ENCODE peak calls at places on chromosome 3, in nine cellular contexts. O, E, S, R, M, I, A, N and Z are unnamed samples.

GRCh38 chr3:57292895-57293526 is 526 bp upstream of the ASB14 start:
- DNase-seq in O (no peak), E (no peak), S (no peak), R (no peak), M (no peak), I (no peak), A (no peak), N (no peak), Z (no peak)

GRCh38 chr3:193452338-193452737 is 73.8 kb upstream of the ATP13A5 start:
- DNase-seq in O (no peak), E (no peak), S (no peak), R (no peak), M (no peak), I (no peak), A (no peak), N (no peak), Z (no peak)

GRCh38 chr3:39132096-39133092 is 21.0 kb downstream of the CSRNP1 start:
- DNase-seq in O (no peak), E (no peak), S (no peak), R (peak; percentile 33), M (no peak), I (no peak), A (no peak), N (no peak), Z (no peak)

GRCh38 chr3:196559826-196560225 is 8.5 kb downstream of the WDR53 start:
- DNase-seq in O (no peak), E (no peak), S (no peak), R (no peak), M (no peak), I (no peak), A (no peak), N (no peak), Z (no peak)

GRCh38 chr3:12708584-12709192 is 44.8 kb upstream of the RAF1 start:
- DNase-seq in O (no peak), E (no peak), S (no peak), R (peak; percentile 34), M (no peak), I (peak; percentile 94), A (peak; percentile 35), N (no peak), Z (peak; percentile 34)

GRCh38 chr3:52403271-52403841 is 41.5 kb downstream of the SEMA3G start:
- DNase-seq in O (no peak), E (no peak), S (no peak), R (no peak), M (peak; percentile 54), I (no peak), A (no peak), N (no peak), Z (no peak)

GRCh38 chr3:46368569-46368968 is 2.2 kb upstream of the CCR5 start:
- DNase-seq in O (peak; percentile 57), E (peak; percentile 70), S (peak; percentile 41), R (peak; percentile 51), M (peak; percentile 78), I (no peak), A (peak; percentile 22), N (peak; percentile 59), Z (peak; percentile 41)

GRCh38 chr3:114809668-114810413 is 337.2 kb downstream of the ZBTB20 start:
- DNase-seq in O (no peak), E (peak; percentile 79), S (peak; percentile 59), R (no peak), M (no peak), I (no peak), A (no peak), N (no peak), Z (no peak)

GRCh38 chr3:184409946-184410500 is 30.2 kb downstream of the CHRD start:
- DNase-seq in O (no peak), E (no peak), S (no peak), R (no peak), M (peak; percentile 43), I (no peak), A (no peak), N (no peak), Z (no peak)

GRCh38 chr3:188834349-188834748 is 337.4 kb upstream of the TPRG1 start:
- DNase-seq in O (no peak), E (no peak), S (no peak), R (no peak), M (no peak), I (no peak), A (no peak), N (no peak), Z (no peak)

GRCh38 chr3:151976211-151977050 is 103.0 kb downstream of the SUCNR1 start:
- DNase-seq in O (no peak), E (no peak), S (no peak), R (no peak), M (no peak), I (peak; percentile 98), A (no peak), N (no peak), Z (no peak)

DNA sequence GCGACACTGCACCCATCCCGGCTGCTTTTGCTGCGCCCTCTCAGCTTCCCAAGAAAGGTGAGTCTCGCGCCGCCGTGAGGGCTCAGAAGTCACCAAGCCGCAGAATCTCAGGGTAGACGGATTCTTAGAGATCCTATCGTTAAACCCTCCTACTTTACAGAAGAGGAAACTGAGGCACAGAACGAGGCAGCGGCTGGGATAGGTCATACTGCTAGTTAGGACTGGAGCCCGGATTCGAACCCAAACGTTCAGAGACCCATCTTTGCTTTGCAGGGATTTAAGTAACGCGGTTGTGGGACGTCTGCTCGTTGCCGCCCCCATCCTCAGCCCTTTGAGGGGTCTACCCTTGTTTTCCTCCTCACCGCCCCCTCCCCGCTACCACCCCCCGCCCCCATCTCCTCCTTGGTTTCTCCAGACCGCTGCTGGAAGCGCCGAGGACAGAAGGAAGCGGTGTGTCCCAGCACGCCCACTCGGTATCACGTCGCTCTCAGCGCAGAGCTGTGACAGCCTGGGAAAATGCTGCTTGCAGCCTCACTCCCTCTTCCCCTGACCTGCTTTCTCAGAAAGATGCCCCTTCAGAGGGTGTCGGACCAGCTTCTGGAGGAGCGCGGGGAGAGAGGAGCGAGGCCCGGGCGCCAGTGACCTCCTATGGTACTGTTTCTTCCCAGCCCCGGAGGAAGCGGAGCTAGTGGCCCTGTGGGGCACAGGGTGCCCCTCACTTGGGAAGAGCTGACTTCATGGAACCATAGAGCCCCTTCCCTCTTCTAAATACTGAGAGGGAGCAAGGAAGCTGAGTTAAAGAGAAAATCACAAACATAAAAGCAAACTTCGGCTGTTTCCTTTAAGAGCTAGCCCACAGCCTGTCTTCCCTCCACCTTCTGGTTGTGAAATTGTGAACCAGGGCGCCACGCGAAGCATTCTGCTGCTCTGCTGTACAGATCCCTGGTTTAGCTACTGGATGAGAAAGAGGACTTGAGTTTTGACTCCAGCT is 573 bp downstream of the IL1RAP start:
- DNase-seq in O (peak; percentile 32), E (no peak), S (peak; percentile 20), R (peak; percentile 57), M (peak; percentile 83), I (peak; percentile 45), A (peak; percentile 41), N (peak; percentile 25), Z (peak; percentile 37)
- TF ChIP-seq CTCF in O (no peak), E (no peak), S (no peak), R (no peak), M (no peak), I (no peak), A (no peak), N (no peak), Z (no peak)

DNA sequence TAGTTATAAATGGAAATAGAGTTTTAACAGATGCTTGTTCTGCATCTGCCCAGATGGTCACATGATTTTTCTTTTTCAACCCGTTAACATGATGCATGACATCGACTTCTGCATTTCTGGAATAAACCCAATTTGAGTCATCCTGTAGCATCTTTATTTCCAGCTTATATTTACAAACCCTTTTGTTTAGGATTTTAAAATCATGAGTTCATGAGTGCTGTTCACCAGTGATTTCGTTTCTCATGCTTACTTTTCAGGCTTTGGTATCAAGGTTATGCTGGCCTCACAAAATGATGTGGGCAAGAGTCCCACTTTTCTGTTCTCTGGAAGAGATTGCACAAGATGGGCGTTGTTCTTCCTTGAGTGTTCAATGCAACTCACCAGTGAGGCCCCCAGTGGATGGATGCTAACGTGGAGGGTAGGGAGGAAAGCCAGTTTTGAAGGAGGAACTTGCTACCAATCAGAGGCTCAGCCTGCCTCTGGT is 5.2 kb downstream of the HRH1 start:
- DNase-seq in O (no peak), E (no peak), S (no peak), R (no peak), M (no peak), I (peak; percentile 84), A (peak; percentile 69), N (no peak), Z (no peak)
- TF ChIP-seq CTCF in O (no peak), E (no peak), S (no peak), R (no peak), M (no peak), I (peak; percentile 46), A (no peak), N (no peak), Z (no peak)

DNA sequence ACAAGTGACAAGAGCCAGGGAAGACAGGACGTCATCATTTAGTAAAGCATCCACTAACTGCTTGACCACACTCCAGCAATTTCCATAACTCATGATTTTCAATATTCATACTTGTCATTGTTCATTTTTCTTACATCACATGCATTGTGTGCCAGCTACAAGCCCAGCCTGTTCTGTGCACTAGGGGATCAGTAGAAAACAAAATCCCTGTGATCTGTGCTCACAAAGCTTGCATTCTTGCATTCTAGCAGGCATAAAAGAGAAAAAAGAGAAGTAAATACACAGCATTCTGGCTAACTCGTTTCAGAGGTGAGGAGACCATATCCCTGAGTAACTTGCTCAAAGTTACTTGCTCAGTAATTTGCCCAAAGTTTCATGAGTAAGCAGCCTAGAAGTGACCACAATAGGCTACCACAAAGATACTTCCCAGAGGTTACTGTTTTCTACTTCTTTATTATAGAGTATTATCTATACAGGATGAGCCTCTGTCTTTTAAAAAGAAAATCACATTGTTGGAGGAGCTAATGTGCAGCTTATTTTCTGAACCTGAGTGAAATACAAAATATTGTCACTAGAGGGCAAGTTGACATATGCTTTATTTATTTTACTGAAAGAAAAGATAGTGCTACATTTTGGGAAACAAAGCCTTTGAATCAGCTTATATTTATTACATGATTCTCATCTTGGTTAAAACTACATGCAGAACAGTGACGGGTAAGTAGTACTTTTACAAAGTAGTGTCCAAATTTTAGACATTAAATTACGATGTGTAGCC is 701.4 kb upstream of the LMCD1 start:
- DNase-seq in O (no peak), E (no peak), S (no peak), R (no peak), M (no peak), I (no peak), A (no peak), N (no peak), Z (no peak)
- TF ChIP-seq CTCF in O (no peak), E (no peak), S (no peak), R (peak; percentile 25), M (no peak), I (peak; percentile 30), A (no peak), N (no peak), Z (peak; percentile 34)

GRCh38 chr3:27105904-27106303 is 263.3 kb downstream of the NEK10 start:
- DNase-seq in O (no peak), E (no peak), S (no peak), R (no peak), M (no peak), I (no peak), A (no peak), N (peak; percentile 50), Z (no peak)
- TF ChIP-seq CTCF in O (no peak), E (no peak), S (no peak), R (no peak), M (no peak), I (peak; percentile 58), A (no peak), N (no peak), Z (peak; percentile 31)